ENCODE peak calls at places on chromosomes 4 and X, in four cellular contexts. One of them, this sample, is unnamed.

GRCh38 chr4:82643994-82644730 is 82.4 kb upstream of the TMEM150C start:
- DNase-seq in cardiac muscle cell: no peak
- DNase-seq in tibial nerve: no peak
- DNase-seq in dorsolateral prefrontal cortex: no peak
- DNase-seq in this sample: no peak

GRCh38 chr4:22514001-22514400 is 1.9 kb downstream of the ADGRA3 start:
- DNase-seq in dorsolateral prefrontal cortex: no peak
- DNase-seq in tibial nerve: no peak
- DNase-seq in cardiac muscle cell: no peak
- DNase-seq in this sample: no peak

GRCh38 chr4:54475546-54475945 is 182.2 kb upstream of the KIT start:
- DNase-seq in cardiac muscle cell: no peak
- DNase-seq in tibial nerve: no peak
- DNase-seq in dorsolateral prefrontal cortex: no peak
- DNase-seq in this sample: no peak

GRCh38 chr4:114998316-114998715 is 115.1 kb downstream of the NDST4 start:
- DNase-seq in dorsolateral prefrontal cortex: no peak
- DNase-seq in tibial nerve: no peak
- DNase-seq in cardiac muscle cell: no peak
- DNase-seq in this sample: no peak

GRCh38 chr4:166045457-166045856 is 172.4 kb downstream of the TLL1 start:
- DNase-seq in dorsolateral prefrontal cortex: no peak
- DNase-seq in tibial nerve: no peak
- DNase-seq in cardiac muscle cell: no peak
- DNase-seq in this sample: no peak

GRCh38 chr4:129972257-129972656 is 876.3 kb downstream of the C4orf33 start:
- DNase-seq in tibial nerve: no peak
- DNase-seq in cardiac muscle cell: no peak
- DNase-seq in dorsolateral prefrontal cortex: no peak
- DNase-seq in this sample: no peak

GRCh38 chr4:173466101-173466500 is 63.9 kb downstream of the HAND2 start:
- DNase-seq in dorsolateral prefrontal cortex: no peak
- DNase-seq in cardiac muscle cell: no peak
- DNase-seq in tibial nerve: no peak
- DNase-seq in this sample: no peak

GRCh38 chrX:15127010-15127409 is 142.9 kb downstream of the ASB9 start:
- DNase-seq in dorsolateral prefrontal cortex: no peak
- DNase-seq in cardiac muscle cell: no peak
- DNase-seq in tibial nerve: no peak
- DNase-seq in this sample: no peak

GRCh38 chr4:52865305-52865704 is 3.2 kb downstream of the RASL11B start:
- DNase-seq in dorsolateral prefrontal cortex: no peak
- DNase-seq in tibial nerve: no peak
- DNase-seq in cardiac muscle cell: no peak
- DNase-seq in this sample: no peak

GRCh38 chr4:26050212-26050643 is 136.2 kb downstream of the SMIM20 start:
- DNase-seq in tibial nerve: peak; percentile 46
- DNase-seq in dorsolateral prefrontal cortex: no peak
- DNase-seq in cardiac muscle cell: no peak
- DNase-seq in this sample: no peak

GRCh38 chr4:169243808-169244207 is 26.9 kb downstream of the SH3RF1 start:
- DNase-seq in dorsolateral prefrontal cortex: no peak
- DNase-seq in tibial nerve: no peak
- DNase-seq in cardiac muscle cell: no peak
- DNase-seq in this sample: no peak

GRCh38 chr4:55321707-55322264 is 24.3 kb upstream of the SRD5A3 start:
- DNase-seq in cardiac muscle cell: peak; percentile 91
- DNase-seq in dorsolateral prefrontal cortex: peak; percentile 90
- DNase-seq in tibial nerve: peak; percentile 97
- DNase-seq in this sample: no peak

GRCh38 chr4:173121044-173121685 is 47.4 kb upstream of the GALNT7 start:
- DNase-seq in tibial nerve: no peak
- DNase-seq in cardiac muscle cell: peak; percentile 21
- DNase-seq in dorsolateral prefrontal cortex: no peak
- DNase-seq in this sample: no peak

GRCh38 chr4:176971576-176972105 is 178.9 kb upstream of the VEGFC start:
- DNase-seq in cardiac muscle cell: no peak
- DNase-seq in dorsolateral prefrontal cortex: no peak
- DNase-seq in tibial nerve: no peak
- DNase-seq in this sample: no peak

DNA sequence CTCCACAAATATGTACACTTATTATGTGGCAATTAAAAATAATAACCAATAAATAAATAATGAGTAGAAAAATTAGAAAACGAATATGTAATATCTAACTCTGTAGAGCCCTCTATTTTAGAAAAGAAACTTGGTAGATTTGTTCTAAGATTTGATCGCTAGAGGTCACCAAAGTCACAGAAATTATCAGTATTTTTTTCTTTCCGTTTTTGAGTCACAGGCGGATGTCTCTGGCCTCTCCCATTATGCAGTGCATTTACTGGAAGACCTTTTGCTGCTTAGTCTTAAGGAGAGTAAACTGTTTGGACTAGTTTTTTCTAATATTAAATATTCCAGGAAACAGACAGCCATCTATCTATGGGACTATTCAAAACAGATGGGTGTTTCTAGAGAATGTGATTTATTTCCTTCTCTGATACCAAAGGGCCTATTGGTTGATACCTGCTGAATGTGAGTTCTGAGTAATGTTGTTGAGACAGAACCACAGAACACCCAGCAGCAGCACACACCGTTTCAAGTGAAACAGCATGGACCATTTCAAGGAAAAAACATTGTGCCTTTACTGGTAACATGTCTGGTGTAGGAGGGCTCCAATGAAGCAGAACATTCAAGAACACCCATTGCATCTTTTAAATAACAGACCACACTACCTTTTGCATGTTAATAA is 34.0 kb upstream of the GYPA start:
- DNase-seq in dorsolateral prefrontal cortex: no peak
- DNase-seq in cardiac muscle cell: peak; percentile 71
- DNase-seq in tibial nerve: peak; percentile 18
- DNase-seq in this sample: no peak
- TF ChIP-seq CTCF in dorsolateral prefrontal cortex: peak; percentile 83
- TF ChIP-seq CTCF in cardiac muscle cell: peak; percentile 20
- TF ChIP-seq CTCF in tibial nerve: peak; percentile 45
- TF ChIP-seq CTCF in this sample: peak; percentile 54

GRCh38 chr4:6562931-6563901 is 11.8 kb upstream of the MAN2B2 start:
- DNase-seq in cardiac muscle cell: peak; percentile 40
- DNase-seq in tibial nerve: no peak
- DNase-seq in dorsolateral prefrontal cortex: no peak
- DNase-seq in this sample: no peak
- H3K27me3 ChIP-seq in cardiac muscle cell: peaks cover 94% of the 10 kb centered on the region
- H3K27me3 ChIP-seq in tibial nerve: peaks cover 72% of the 10 kb centered on the region
- H3K27me3 ChIP-seq in dorsolateral prefrontal cortex: peaks cover 4% of the 10 kb centered on the region
- H3K27me3 ChIP-seq in this sample: peaks cover 12% of the 10 kb centered on the region

GRCh38 chr4:3683744-3684421 is 82.3 kb upstream of the ADRA2C start:
- DNase-seq in cardiac muscle cell: no peak
- DNase-seq in tibial nerve: no peak
- DNase-seq in dorsolateral prefrontal cortex: no peak
- DNase-seq in this sample: no peak

GRCh38 chr4:3682236-3683076 is 83.7 kb upstream of the ADRA2C start:
- DNase-seq in tibial nerve: no peak
- DNase-seq in cardiac muscle cell: no peak
- DNase-seq in dorsolateral prefrontal cortex: no peak
- DNase-seq in this sample: no peak

GRCh38 chr4:3685081-3685645 is 81.0 kb upstream of the ADRA2C start:
- DNase-seq in tibial nerve: no peak
- DNase-seq in dorsolateral prefrontal cortex: no peak
- DNase-seq in cardiac muscle cell: no peak
- DNase-seq in this sample: no peak

GRCh38 chr4:3683077-3683743 is 83.0 kb upstream of the ADRA2C start:
- DNase-seq in dorsolateral prefrontal cortex: no peak
- DNase-seq in cardiac muscle cell: no peak
- DNase-seq in tibial nerve: no peak
- DNase-seq in this sample: no peak

GRCh38 chr4:3684546-3684945 is 81.6 kb upstream of the ADRA2C start:
- DNase-seq in dorsolateral prefrontal cortex: no peak
- DNase-seq in cardiac muscle cell: no peak
- DNase-seq in tibial nerve: no peak
- DNase-seq in this sample: no peak
- H3K4me3 ChIP-seq in dorsolateral prefrontal cortex: no peak overlapping the region
- H3K4me3 ChIP-seq in cardiac muscle cell: no peak overlapping the region
- H3K4me3 ChIP-seq in tibial nerve: no peak overlapping the region
- H3K4me3 ChIP-seq in this sample: no peak overlapping the region

GRCh38 chr4:111806331-111806730 is 338.9 kb upstream of the FAM241A start:
- DNase-seq in cardiac muscle cell: peak; percentile 51
- DNase-seq in tibial nerve: no peak
- DNase-seq in dorsolateral prefrontal cortex: no peak
- DNase-seq in this sample: no peak
- TF ChIP-seq CTCF in cardiac muscle cell: no peak
- TF ChIP-seq CTCF in tibial nerve: no peak
- TF ChIP-seq CTCF in dorsolateral prefrontal cortex: no peak
- TF ChIP-seq CTCF in this sample: no peak

GRCh38 chr4:81215219-81215892 is at the start of gene PRKG2:
- DNase-seq in tibial nerve: no peak
- DNase-seq in dorsolateral prefrontal cortex: peak; percentile 26
- DNase-seq in cardiac muscle cell: peak; percentile 40
- DNase-seq in this sample: no peak
- H3K27me3 ChIP-seq in tibial nerve: peaks cover 5% of the 10 kb centered on the region
- H3K27me3 ChIP-seq in dorsolateral prefrontal cortex: peaks cover 12% of the 10 kb centered on the region
- H3K27me3 ChIP-seq in cardiac muscle cell: peaks cover 72% of the 10 kb centered on the region
- H3K27me3 ChIP-seq in this sample: no peaks in the 10 kb centered on the region

GRCh38 chr4:48490680-48491513 is 845 bp downstream of the ZAR1 start:
- DNase-seq in cardiac muscle cell: no peak
- DNase-seq in dorsolateral prefrontal cortex: no peak
- DNase-seq in tibial nerve: no peak
- DNase-seq in this sample: no peak
- H3K4me3 ChIP-seq in cardiac muscle cell: peak overlapping the region; percentile 23
- H3K4me3 ChIP-seq in dorsolateral prefrontal cortex: peak overlapping the region; percentile 46
- H3K4me3 ChIP-seq in tibial nerve: peak overlapping the region; percentile 44
- H3K4me3 ChIP-seq in this sample: no peak overlapping the region

DNA sequence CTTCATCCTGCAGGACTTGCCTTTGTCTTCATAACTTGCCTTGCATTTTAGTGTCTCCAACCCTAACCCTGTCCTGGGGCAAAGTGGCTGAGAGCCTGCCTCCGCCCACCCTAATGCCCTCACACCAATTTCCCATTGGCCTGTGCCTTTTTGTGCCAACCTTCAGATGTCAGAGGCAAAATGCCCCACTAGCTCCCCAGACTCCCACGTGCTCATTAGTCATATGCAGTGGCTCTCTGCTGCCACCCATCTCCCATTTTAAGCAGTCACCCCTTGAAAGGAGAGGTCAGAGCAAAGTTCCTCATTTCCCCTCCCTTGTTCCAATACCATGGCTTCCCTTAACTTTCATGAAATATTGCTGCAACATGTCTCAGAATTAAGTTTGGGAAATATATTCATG is 74.8 kb upstream of the PASD1 start:
- DNase-seq in tibial nerve: no peak
- DNase-seq in dorsolateral prefrontal cortex: no peak
- DNase-seq in cardiac muscle cell: peak; percentile 2
- DNase-seq in this sample: peak; percentile 0
- TF ChIP-seq CTCF in tibial nerve: no peak
- TF ChIP-seq CTCF in dorsolateral prefrontal cortex: no peak
- TF ChIP-seq CTCF in cardiac muscle cell: no peak
- TF ChIP-seq CTCF in this sample: no peak